ENCODE peak calls at places on chromosomes 12 and 14, in ten cellular contexts. W, S, P, I, Y, U, J, V, K and D are unnamed samples.

GRCh38 chr14:100589071-100589759 is 2.0 kb upstream of the BEGAIN start:
- DNase-seq in W (no peak), S (no peak), P (no peak), I (no peak), Y (no peak), U (no peak), J (no peak), V (peak), K (no peak), D (no peak)

GRCh38 chr12:75877588-75878381 is 153.8 kb downstream of the PHLDA1 start:
- DNase-seq in W (no peak), S (no peak), P (peak), I (no peak), Y (peak), U (peak), J (no peak), V (no peak), K (peak), D (no peak)

GRCh38 chr14:20327005-20327869 is 5.8 kb downstream of the CCNB1IP1 start:
- DNase-seq in W (no peak), S (peak), P (peak), I (no peak), Y (peak), U (peak), J (peak), V (no peak), K (peak), D (peak)

GRCh38 chr14:37584211-37585100 is 10.6 kb downstream of the FOXA1 start:
- DNase-seq in W (no peak), S (no peak), P (no peak), I (no peak), Y (no peak), U (no peak), J (peak), V (peak), K (no peak), D (peak)

GRCh38 chr12:2856901-2857495 is at the start of gene TEX52:
- DNase-seq in W (no peak), S (no peak), P (no peak), I (no peak), Y (no peak), U (no peak), J (peak), V (no peak), K (no peak), D (peak)

GRCh38 chr14:73662439-73663056 is 17.8 kb downstream of the DNAL1 start:
- DNase-seq in W (no peak), S (no peak), P (peak), I (no peak), Y (peak), U (peak), J (no peak), V (peak), K (peak), D (no peak)

GRCh38 chr12:66960704-66961690 is 282.1 kb upstream of the GRIP1 start:
- DNase-seq in W (no peak), S (no peak), P (no peak), I (no peak), Y (no peak), U (no peak), J (no peak), V (no peak), K (no peak), D (no peak)

GRCh38 chr12:82708507-82708906 is 21.8 kb downstream of the TMTC2 start:
- DNase-seq in W (no peak), S (no peak), P (no peak), I (no peak), Y (no peak), U (peak), J (no peak), V (peak), K (no peak), D (no peak)

GRCh38 chr14:52926994-52927393 is 23.9 kb downstream of the FERMT2 start:
- DNase-seq in W (no peak), S (no peak), P (peak), I (no peak), Y (peak), U (peak), J (no peak), V (no peak), K (peak), D (peak)

GRCh38 chr12:106651552-106651951 is 68.7 kb downstream of the RFX4 start:
- DNase-seq in W (no peak), S (no peak), P (no peak), I (no peak), Y (no peak), U (no peak), J (no peak), V (no peak), K (no peak), D (no peak)

GRCh38 chr12:103858953-103859601 is 18.0 kb upstream of the NT5DC3 start:
- DNase-seq in W (no peak), S (no peak), P (peak), I (no peak), Y (peak), U (peak), J (no peak), V (peak), K (peak), D (no peak)

GRCh38 chr12:22299294-22299912 is 35.1 kb downstream of the ST8SIA1 start:
- DNase-seq in W (no peak), S (no peak), P (no peak), I (no peak), Y (no peak), U (no peak), J (no peak), V (no peak), K (no peak), D (no peak)